ENCODE peak calls at places on chromosomes 3 and 15, in seven cellular contexts. Q is effector CD8-positive, alpha-beta T cell; B is fibroblast of the aortic adventitia; M is brain pericyte; G is AG04450; W is GDM1; N is HTR-8/SVneo. Y is an unnamed sample.

GRCh38 chr3:6860911-6861330 is at the start of gene GRM7:
- DNase-seq in Q (no peak), B (no peak), M (no peak), G (no peak), W (no peak), N (no peak), Y (no peak)

GRCh38 chr15:63501256-63502089 is 2.9 kb upstream of the USP3 start:
- DNase-seq in Q (peak), B (peak), M (peak), G (peak), W (no peak), N (no peak), Y (peak)

GRCh38 chr15:93073465-93073952 is 15.5 kb downstream of the RGMA start:
- DNase-seq in Q (no peak), B (no peak), M (no peak), G (no peak), W (no peak), N (no peak), Y (no peak)

GRCh38 chr15:90138071-90138833 is 36.0 kb upstream of the IDH2 start:
- DNase-seq in Q (no peak), B (no peak), M (no peak), G (no peak), W (no peak), N (no peak), Y (no peak)

GRCh38 chr3:123129052-123129451 is 62.2 kb downstream of the PDIA5 start:
- DNase-seq in Q (no peak), B (no peak), M (no peak), G (no peak), W (no peak), N (no peak), Y (no peak)

GRCh38 chr15:61118885-61119284 is 110.2 kb downstream of the RORA start:
- DNase-seq in Q (no peak), B (no peak), M (no peak), G (no peak), W (no peak), N (no peak), Y (no peak)

GRCh38 chr15:78429477-78429876 is 8.5 kb upstream of the IREB2 start:
- DNase-seq in Q (no peak), B (no peak), M (no peak), G (no peak), W (no peak), N (no peak), Y (no peak)

GRCh38 chr3:81434171-81434570 is 327.3 kb downstream of the GBE1 start:
- DNase-seq in Q (no peak), B (no peak), M (no peak), G (no peak), W (no peak), N (no peak), Y (no peak)

GRCh38 chr3:111901617-111902016 is 42.6 kb downstream of the PHLDB2 start:
- DNase-seq in Q (no peak), B (no peak), M (no peak), G (no peak), W (no peak), N (no peak), Y (no peak)

GRCh38 chr15:36545451-36545992 is 33.9 kb upstream of the CDIN1 start:
- DNase-seq in Q (no peak), B (no peak), M (no peak), G (no peak), W (no peak), N (no peak), Y (no peak)

GRCh38 chr3:126678691-126679317 is 23.9 kb upstream of the TXNRD3 start:
- DNase-seq in Q (no peak), B (no peak), M (no peak), G (no peak), W (no peak), N (no peak), Y (peak)

GRCh38 chr3:123060054-123060453 is 6.8 kb upstream of the PDIA5 start:
- DNase-seq in Q (no peak), B (no peak), M (no peak), G (no peak), W (no peak), N (no peak), Y (no peak)

GRCh38 chr15:86829251-86829650 is 749.6 kb downstream of the AGBL1 start:
- DNase-seq in Q (no peak), B (no peak), M (no peak), G (no peak), W (no peak), N (no peak), Y (no peak)

GRCh38 chr3:78277793-78278192 is 1237.9 kb downstream of the ROBO2 start:
- DNase-seq in Q (no peak), B (no peak), M (peak), G (no peak), W (no peak), N (no peak), Y (no peak)

GRCh38 chr3:157110761-157111238 is 49.1 kb downstream of the CCNL1 start:
- DNase-seq in Q (no peak), B (no peak), M (no peak), G (no peak), W (no peak), N (no peak), Y (no peak)

Y was measured in Peyer's patch.